ENCODE peak calls at places on chromosomes 3 and 15, in eight cellular contexts. B is LNCaP clone FGC, M is GM12865, S is stomach, I is astrocyte, T is cardiac fibroblast, G is astrocyte of the spinal cord, P is heart left ventricle. F is an unnamed sample.

GRCh38 chr3:71160800-71161546 is 422.6 kb downstream of the FOXP1 start:
- DNase-seq in B (no peak), M (no peak), S (no peak), I (peak), T (peak), G (peak), P (no peak), F (no peak)

GRCh38 chr3:153438275-153438674 is 276.2 kb downstream of the RAP2B start:
- DNase-seq in B (no peak), M (no peak), S (no peak), I (no peak), T (no peak), G (no peak), P (no peak), F (no peak)

GRCh38 chr15:29815000-29815704 is 7.1 kb downstream of the TJP1 start:
- DNase-seq in B (no peak), M (no peak), S (no peak), I (peak), T (peak), G (peak), P (no peak), F (peak)

GRCh38 chr3:9890249-9891071 is at the start of gene JAGN1:
- DNase-seq in B (no peak), M (peak), S (peak), I (peak), T (peak), G (peak), P (peak), F (peak)

GRCh38 chr3:197422506-197422905 is 124.1 kb upstream of the DLG1 start:
- DNase-seq in B (no peak), M (no peak), S (no peak), I (no peak), T (no peak), G (no peak), P (no peak), F (no peak)

GRCh38 chr3:101500208-101500607 is 12.8 kb downstream of the SENP7 start:
- DNase-seq in B (no peak), M (no peak), S (no peak), I (no peak), T (no peak), G (no peak), P (no peak), F (no peak)

GRCh38 chr15:63968122-63968524 is 78.2 kb downstream of the DAPK2 start:
- DNase-seq in B (no peak), M (no peak), S (no peak), I (no peak), T (no peak), G (no peak), P (no peak), F (no peak)

GRCh38 chr3:50177346-50177745 is 14.1 kb upstream of the GNAT1 start:
- DNase-seq in B (no peak), M (no peak), S (no peak), I (no peak), T (no peak), G (no peak), P (peak), F (no peak)

GRCh38 chr15:58867926-58868325 is 65.6 kb downstream of the SLTM start:
- DNase-seq in B (no peak), M (no peak), S (no peak), I (no peak), T (no peak), G (no peak), P (no peak), F (no peak)

GRCh38 chr3:23304424-23304823 is 101.3 kb downstream of the UBE2E2 start:
- DNase-seq in B (no peak), M (no peak), S (no peak), I (peak), T (peak), G (no peak), P (no peak), F (peak)

GRCh38 chr3:168579010-168579409 is 483.3 kb upstream of the GOLIM4 start:
- DNase-seq in B (no peak), M (no peak), S (no peak), I (no peak), T (no peak), G (no peak), P (no peak), F (no peak)

GRCh38 chr3:5051772-5052171 is 70.3 kb upstream of the ARL8B start:
- DNase-seq in B (no peak), M (peak), S (no peak), I (no peak), T (no peak), G (no peak), P (no peak), F (no peak)

GRCh38 chr15:67196222-67196621 is 58.2 kb downstream of the AAGAB start:
- DNase-seq in B (no peak), M (no peak), S (no peak), I (no peak), T (no peak), G (no peak), P (no peak), F (no peak)

GRCh38 chr3:174100744-174101143 is 703.2 kb downstream of the NLGN1 start:
- DNase-seq in B (no peak), M (no peak), S (no peak), I (no peak), T (peak), G (peak), P (no peak), F (no peak)

GRCh38 chr3:170473358-170473757 is 54.7 kb downstream of the CLDN11 start:
- DNase-seq in B (no peak), M (no peak), S (no peak), I (no peak), T (no peak), G (no peak), P (no peak), F (no peak)

GRCh38 chr3:196563721-196564225 is 4.6 kb downstream of the WDR53 start:
- DNase-seq in B (no peak), M (no peak), S (no peak), I (peak), T (peak), G (peak), P (no peak), F (peak)

GRCh38 chr15:85614059-85614458 is 180.7 kb downstream of the KLHL25 start:
- DNase-seq in B (no peak), M (no peak), S (no peak), I (no peak), T (peak), G (no peak), P (no peak), F (no peak)

GRCh38 chr3:125651246-125651645 is 55.9 kb upstream of the OSBPL11 start:
- DNase-seq in B (no peak), M (no peak), S (no peak), I (peak), T (no peak), G (peak), P (no peak), F (no peak)

GRCh38 chr3:86973440-86973839 is 17.5 kb downstream of the VGLL3 start:
- DNase-seq in B (no peak), M (no peak), S (no peak), I (peak), T (peak), G (peak), P (no peak), F (peak)

GRCh38 chr15:57213783-57214366 is 162.4 kb upstream of the CGNL1 start:
- DNase-seq in B (peak), M (peak), S (no peak), I (peak), T (peak), G (peak), P (no peak), F (peak)

GRCh38 chr3:53628546-53629395 is 134.4 kb downstream of the CACNA1D start:
- DNase-seq in B (no peak), M (peak), S (peak), I (no peak), T (no peak), G (no peak), P (no peak), F (no peak)

GRCh38 chr3:150371741-150372254 is 36.3 kb upstream of the TSC22D2 start:
- DNase-seq in B (peak), M (no peak), S (peak), I (peak), T (peak), G (peak), P (peak), F (peak)
- H3K4me3 ChIP-seq in B (no peak), M (no peak), S (peak), I (peak), T (peak), G (peak), P (peak), F (peak)

DNA sequence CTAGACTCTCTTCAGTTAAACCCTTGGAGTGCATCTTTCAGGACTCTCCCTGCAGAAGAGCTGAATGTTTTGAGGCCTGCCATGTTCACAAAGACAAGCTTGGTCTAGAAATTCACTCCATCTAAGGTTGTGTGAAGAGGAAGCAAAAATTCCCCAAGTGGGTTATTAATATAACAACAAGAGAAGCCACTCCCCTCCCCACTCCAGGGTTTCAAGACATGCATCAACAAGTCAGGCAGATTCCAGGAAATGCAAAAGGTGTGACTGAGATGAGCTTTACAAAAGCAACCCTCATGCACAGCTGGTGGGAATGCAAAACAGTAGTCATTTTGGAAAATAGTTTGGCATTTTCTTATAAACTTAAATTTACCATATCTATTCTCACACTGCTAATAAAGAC is 31.5 kb downstream of the TARS3 start:
- DNase-seq in B (no peak), M (no peak), S (no peak), I (no peak), T (no peak), G (no peak), P (no peak), F (no peak)
- TF ChIP-seq CTCF in B (no peak), M (no peak), S (no peak), I (no peak), T (no peak), G (no peak), P (no peak), F (no peak)

DNA sequence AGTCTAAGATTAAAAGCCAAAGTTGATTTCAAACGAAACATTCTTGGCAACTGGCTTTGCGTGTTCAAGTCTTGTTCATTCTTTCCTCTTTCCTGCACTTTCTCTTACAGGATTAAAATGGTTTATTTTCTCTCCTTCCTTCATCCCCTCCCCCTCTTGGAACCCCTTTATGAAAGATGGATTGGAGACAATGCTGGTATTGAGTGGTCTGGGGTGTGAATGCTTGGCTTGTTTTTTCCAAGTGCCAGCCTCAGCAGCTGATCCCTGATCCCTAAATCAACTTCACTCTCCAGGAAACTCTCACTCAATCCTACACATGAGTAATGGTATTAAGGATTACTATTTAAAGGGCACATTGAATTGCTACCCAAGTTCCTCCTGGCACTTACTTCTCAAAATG is 750 bp upstream of the LSAMP start:
- DNase-seq in B (no peak), M (no peak), S (no peak), I (no peak), T (no peak), G (no peak), P (no peak), F (no peak)
- H3K4me3 ChIP-seq in B (no peak), M (no peak), S (no peak), I (no peak), T (no peak), G (no peak), P (no peak), F (no peak)

GRCh38 chr3:14438262-14438661 is 35.9 kb downstream of the SLC6A6 start:
- DNase-seq in B (no peak), M (no peak), S (no peak), I (no peak), T (no peak), G (no peak), P (no peak), F (no peak)
- TF ChIP-seq CTCF in B (no peak), M (no peak), S (no peak), I (no peak), T (no peak), G (no peak), P (no peak), F (no peak)

DNA sequence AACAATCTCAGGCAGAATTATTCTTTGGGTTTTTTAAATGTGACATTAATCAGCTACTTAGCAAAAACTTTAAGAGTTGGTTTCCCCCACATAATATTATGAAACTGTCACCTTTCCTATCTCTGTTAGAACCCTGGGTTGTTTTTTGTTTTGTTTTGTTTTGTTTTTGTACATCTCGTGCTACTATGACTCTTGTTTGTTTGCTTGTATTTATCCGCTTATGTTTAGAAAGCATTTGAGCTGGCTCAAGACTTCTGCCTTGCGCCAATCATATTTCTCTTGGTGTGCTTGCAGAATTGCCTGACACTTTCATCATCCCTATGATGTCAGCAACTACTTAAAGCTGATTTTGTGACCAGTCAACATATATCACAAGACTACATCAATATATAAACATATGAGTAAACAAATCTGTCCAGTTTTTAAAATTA is 116.9 kb downstream of the DCLK3 start:
- DNase-seq in B (no peak), M (no peak), S (no peak), I (no peak), T (peak), G (peak), P (no peak), F (peak)
- H3K4me3 ChIP-seq in B (no peak), M (no peak), S (no peak), I (no peak), T (no peak), G (no peak), P (no peak), F (no peak)

DNA sequence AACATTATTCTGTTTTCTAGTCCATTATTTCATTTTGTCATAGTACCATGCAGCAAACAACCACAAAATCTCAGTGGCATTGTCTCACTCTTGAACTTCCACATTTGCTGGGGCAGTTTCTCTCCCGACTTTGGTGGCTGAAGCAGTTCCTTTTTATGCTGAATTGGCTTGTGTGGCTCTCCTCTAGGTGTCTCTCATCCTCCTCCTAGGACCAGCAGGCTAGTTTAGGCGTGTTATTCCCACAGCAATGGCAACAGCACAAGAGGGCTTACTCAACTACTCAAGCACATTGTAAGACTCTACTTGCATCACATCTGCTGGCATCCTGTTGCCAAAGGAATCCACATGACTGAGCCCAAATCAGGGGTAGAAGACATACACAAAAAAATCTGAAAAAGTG is 201.8 kb upstream of the KCNH8 start:
- DNase-seq in B (no peak), M (no peak), S (no peak), I (no peak), T (no peak), G (no peak), P (no peak), F (no peak)
- TF ChIP-seq CTCF in B (no peak), M (no peak), S (no peak), I (no peak), T (no peak), G (no peak), P (no peak), F (no peak)

GRCh38 chr15:39235084-39235795 is 345.6 kb upstream of the THBS1 start:
- DNase-seq in B (no peak), M (peak), S (no peak), I (peak), T (peak), G (no peak), P (no peak), F (no peak)
- H3K4me3 ChIP-seq in B (no peak), M (no peak), S (no peak), I (no peak), T (no peak), G (no peak), P (no peak), F (no peak)

GRCh38 chr3:104604326-104605010 is 762.2 kb upstream of the ALCAM start:
- DNase-seq in B (no peak), M (no peak), S (no peak), I (peak), T (peak), G (peak), P (no peak), F (peak)
- TF ChIP-seq CTCF in B (peak), M (no peak), S (no peak), I (peak), T (peak), G (peak), P (no peak), F (peak)

DNA sequence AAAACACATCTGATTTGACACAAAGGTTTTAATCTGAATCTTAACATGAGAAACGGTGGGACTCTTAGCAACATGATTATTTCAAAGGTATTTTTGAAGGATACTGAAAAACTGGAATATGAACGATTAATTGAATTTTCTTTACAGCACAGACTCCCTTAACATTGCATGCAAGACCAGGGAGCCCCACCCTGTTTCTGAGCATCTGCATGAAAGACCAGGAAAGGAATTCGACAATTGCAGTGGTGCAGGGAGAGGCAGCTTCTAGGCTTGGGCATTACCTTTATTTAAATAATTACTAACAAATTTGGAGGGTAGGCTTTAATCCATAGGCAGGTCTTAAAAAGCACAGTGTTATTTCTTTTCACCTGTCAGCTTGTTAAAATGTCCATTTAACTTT is 240.6 kb upstream of the TOPAZ1 start:
- DNase-seq in B (no peak), M (no peak), S (no peak), I (no peak), T (peak), G (peak), P (no peak), F (no peak)
- H3K4me3 ChIP-seq in B (no peak), M (peak), S (no peak), I (no peak), T (peak), G (no peak), P (no peak), F (no peak)